ENCODE peak calls at places on chromosomes 6 and 20, in six cellular contexts. D, F, B, G, I and N are unnamed samples.

GRCh38 chr6:131894735-131895424 is 56.3 kb downstream of the CCN2 start:
- DNase-seq in D (no peak), F (no peak), B (no peak), G (no peak), I (no peak), N (no peak)

GRCh38 chr6:86154852-86155251 is 512.2 kb upstream of the SYNCRIP start:
- DNase-seq in D (no peak), F (no peak), B (no peak), G (no peak), I (no peak), N (no peak)

GRCh38 chr6:90393232-90393884 is 96.7 kb upstream of the BACH2 start:
- DNase-seq in D (no peak), F (peak), B (no peak), G (peak), I (peak), N (peak)

GRCh38 chr6:156585859-156586258 is 191.3 kb upstream of the ARID1B start:
- DNase-seq in D (no peak), F (no peak), B (no peak), G (peak), I (peak), N (no peak)

GRCh38 chr6:123276439-123277045 is 280.5 kb downstream of the CLVS2 start:
- DNase-seq in D (no peak), F (no peak), B (no peak), G (no peak), I (no peak), N (peak)

GRCh38 chr6:99882151-99882702 is 111.8 kb downstream of the MCHR2 start:
- DNase-seq in D (no peak), F (no peak), B (no peak), G (no peak), I (peak), N (no peak)

GRCh38 chr6:166903027-166903426 is 53.3 kb downstream of the RNASET2 start:
- DNase-seq in D (no peak), F (no peak), B (no peak), G (no peak), I (no peak), N (no peak)

GRCh38 chr20:64093013-64093503 is 8.9 kb upstream of the LKAAEAR1 start:
- DNase-seq in D (no peak), F (no peak), B (no peak), G (peak), I (no peak), N (peak)

GRCh38 chr6:154471609-154472362 is 38.7 kb downstream of the CNKSR3 start:
- DNase-seq in D (no peak), F (no peak), B (no peak), G (no peak), I (no peak), N (no peak)

GRCh38 chr6:131945971-131946370 is 5.2 kb downstream of the CCN2 start:
- DNase-seq in D (no peak), F (no peak), B (no peak), G (no peak), I (no peak), N (no peak)

GRCh38 chr6:18585032-18585573 is 198.0 kb downstream of the RNF144B start:
- DNase-seq in D (no peak), F (peak), B (no peak), G (peak), I (no peak), N (peak)